ENCODE peak calls at places on chromosome 19, in four cellular contexts. Y is transverse colon, S is dorsolateral prefrontal cortex, V is thyroid gland. P is an unnamed sample.

GRCh38 chr19:17751103-17751911 is at the start of gene FCHO1:
- DNase-seq in V (peak), Y (peak), S (no peak), P (peak)

GRCh38 chr19:12873891-12874745 is 7.1 kb downstream of the DNASE2 start:
- DNase-seq in S (no peak), Y (no peak), V (no peak), P (no peak)

GRCh38 chr19:9793051-9793591 is 24.6 kb upstream of the ZNF846 start:
- DNase-seq in V (peak), S (peak), Y (peak), P (peak)

GRCh38 chr19:9986787-9987281 is 23.5 kb downstream of the COL5A3 start:
- DNase-seq in Y (peak), V (peak), S (no peak), P (no peak)

GRCh38 chr19:17538684-17539287 is 16.7 kb upstream of the COLGALT1 start:
- DNase-seq in S (no peak), V (no peak), Y (no peak), P (no peak)

GRCh38 chr19:58385313-58386165 is 1.5 kb upstream of the RPS5 start:
- DNase-seq in S (no peak), Y (no peak), V (no peak), P (no peak)

GRCh38 chr19:41641879-41642485 is 15.1 kb upstream of the CEACAM4 start:
- DNase-seq in V (peak), S (no peak), Y (peak), P (peak)

GRCh38 chr19:44741841-44742352 is 6.6 kb upstream of the BCL3 start:
- DNase-seq in Y (peak), S (peak), V (peak), P (peak)

GRCh38 chr19:31164666-31165265 is 184.5 kb downstream of the TSHZ3 start:
- DNase-seq in V (no peak), S (no peak), Y (no peak), P (no peak)

GRCh38 chr19:44141191-44142013 is at the start of gene ZNF234:
- DNase-seq in V (peak), S (peak), Y (peak), P (peak)

GRCh38 chr19:35869327-35870123 is 1.2 kb downstream of the APLP1 start:
- DNase-seq in Y (peak), S (peak), V (peak), P (peak)

GRCh38 chr19:16001481-16002312 is 52.9 kb downstream of the OR10H4 start:
- DNase-seq in V (no peak), Y (peak), S (no peak), P (no peak)

GRCh38 chr19:29714371-29714952 is 599 bp downstream of the C19orf12 start:
- DNase-seq in V (no peak), Y (no peak), S (no peak), P (no peak)

GRCh38 chr19:10214784-10215183 is 16.3 kb downstream of the S1PR2 start:
- DNase-seq in Y (no peak), S (no peak), V (no peak), P (no peak)

GRCh38 chr19:15684828-15685227 is 11.9 kb downstream of the CYP4F12 start:
- DNase-seq in Y (no peak), S (no peak), V (no peak), P (no peak)

GRCh38 chr19:14560776-14561108 is 11.1 kb downstream of the NDUFB7 start:
- DNase-seq in S (no peak), Y (no peak), V (no peak), P (no peak)

GRCh38 chr19:3653865-3654513 is 27.4 kb upstream of the CACTIN start:
- DNase-seq in V (no peak), S (no peak), Y (no peak), P (no peak)

GRCh38 chr19:2469102-2469914 is 6.6 kb upstream of the GADD45B start:
- DNase-seq in V (no peak), Y (no peak), S (no peak), P (no peak)

GRCh38 chr19:3374369-3375112 is 8.2 kb downstream of the NFIC start:
- DNase-seq in V (peak), S (no peak), Y (no peak), P (no peak)

GRCh38 chr19:17565611-17566010 is 10.2 kb downstream of the COLGALT1 start:
- DNase-seq in V (no peak), Y (no peak), S (no peak), P (no peak)

GRCh38 chr19:11697284-11697855 is 41.4 kb downstream of the ZNF823 start:
- DNase-seq in Y (no peak), S (no peak), V (no peak), P (no peak)

GRCh38 chr19:51980116-51980736 is 6.4 kb downstream of the ZNF350 start:
- DNase-seq in Y (no peak), S (no peak), V (peak), P (no peak)

GRCh38 chr19:54469496-54469934 is 3.6 kb downstream of the CDC42EP5 start:
- DNase-seq in V (no peak), Y (peak), S (no peak), P (peak)

GRCh38 chr19:6765738-6766356 is 1.4 kb downstream of the SH2D3A start:
- DNase-seq in V (peak), S (no peak), Y (peak), P (peak)

GRCh38 chr19:4508698-4509097 is 9.6 kb downstream of the PLIN4 start:
- DNase-seq in S (no peak), Y (no peak), V (no peak), P (no peak)

GRCh38 chr19:10625003-10625761 is at the start of gene SLC44A2:
- DNase-seq in Y (peak), V (peak), S (peak), P (peak)

GRCh38 chr19:48844472-48844871 is 8.2 kb upstream of the HSD17B14 start:
- DNase-seq in Y (no peak), V (no peak), S (no peak), P (no peak)

GRCh38 chr19:41945135-41945766 is 13.9 kb downstream of the RABAC1 start:
- DNase-seq in Y (peak), V (peak), S (no peak), P (peak)

GRCh38 chr19:3537438-3538240 is 1.3 kb upstream of the TEKTIP1 start:
- DNase-seq in Y (no peak), V (no peak), S (no peak), P (no peak)

GRCh38 chr19:14511245-14511625 is 7.0 kb downstream of the DNAJB1 start:
- DNase-seq in S (no peak), V (no peak), Y (no peak), P (no peak)

GRCh38 chr19:15427991-15428471 is 9.2 kb upstream of the AKAP8L start:
- DNase-seq in V (no peak), Y (no peak), S (no peak), P (no peak)

GRCh38 chr19:58543826-58544590 is at the start of gene TRIM28:
- DNase-seq in S (peak), Y (peak), V (peak), P (peak)

GRCh38 chr19:10769533-10770491 is 51.9 kb downstream of the DNM2 start:
- DNase-seq in V (no peak), Y (peak), S (peak), P (no peak)

GRCh38 chr19:40298026-40298425 is 12.9 kb upstream of the AKT2 start:
- DNase-seq in Y (no peak), V (no peak), S (no peak), P (no peak)
- H3K4me3 ChIP-seq in Y (no peak), V (no peak), S (no peak), P (no peak)

DNA sequence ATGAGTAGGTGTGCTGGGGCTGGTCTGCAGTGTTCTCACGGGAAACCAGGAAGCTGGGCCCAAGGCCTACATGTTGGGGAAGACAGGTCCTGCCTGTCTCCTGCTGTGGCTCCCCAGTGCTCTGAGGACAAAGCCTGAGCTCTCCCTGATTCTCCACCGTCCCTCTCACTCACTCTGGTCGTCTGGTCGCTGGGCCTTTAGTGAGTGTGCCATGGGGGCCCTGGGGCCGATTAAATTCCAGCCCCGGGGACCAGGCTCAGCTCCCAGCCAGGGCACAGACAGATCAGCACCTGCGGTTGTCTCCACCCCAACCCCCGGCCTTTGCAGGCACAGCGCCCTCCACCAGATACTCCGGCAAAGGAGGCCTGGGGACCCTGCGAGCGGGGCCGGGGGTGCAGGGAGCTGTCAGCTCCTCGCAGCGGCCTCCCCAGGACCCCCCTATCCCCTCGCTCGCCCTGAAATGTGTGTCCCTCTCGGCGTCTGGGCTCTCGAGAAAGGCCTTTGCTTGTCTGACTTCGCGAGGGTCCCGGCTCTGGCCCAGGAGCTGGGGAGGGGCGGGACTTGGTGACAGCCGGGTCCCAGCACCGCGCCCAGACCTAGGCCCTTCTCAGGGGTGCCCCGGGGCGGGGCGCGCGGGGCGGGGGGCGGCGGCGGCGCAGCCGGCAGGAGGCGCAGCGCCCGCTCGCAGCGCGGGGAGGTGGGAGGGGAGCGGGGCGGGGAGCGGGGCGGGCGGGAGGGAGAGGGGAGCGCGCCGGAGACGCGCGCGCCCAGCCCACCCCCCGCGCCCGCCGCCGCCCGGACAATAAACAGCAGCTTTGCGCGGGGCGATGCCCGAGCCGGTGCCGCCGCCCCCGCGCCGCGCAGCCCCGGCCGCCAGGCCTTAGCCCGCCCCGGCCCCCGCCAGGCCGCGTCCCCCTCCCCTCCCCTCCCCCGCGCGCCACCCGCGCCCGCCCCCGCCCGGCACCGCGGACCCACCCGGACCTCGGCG is at the start of gene PALM:
- DNase-seq in V (peak), S (no peak), Y (no peak), P (no peak)
- TF ChIP-seq CTCF in V (no peak), S (no peak), Y (no peak), P (no peak)

DNA sequence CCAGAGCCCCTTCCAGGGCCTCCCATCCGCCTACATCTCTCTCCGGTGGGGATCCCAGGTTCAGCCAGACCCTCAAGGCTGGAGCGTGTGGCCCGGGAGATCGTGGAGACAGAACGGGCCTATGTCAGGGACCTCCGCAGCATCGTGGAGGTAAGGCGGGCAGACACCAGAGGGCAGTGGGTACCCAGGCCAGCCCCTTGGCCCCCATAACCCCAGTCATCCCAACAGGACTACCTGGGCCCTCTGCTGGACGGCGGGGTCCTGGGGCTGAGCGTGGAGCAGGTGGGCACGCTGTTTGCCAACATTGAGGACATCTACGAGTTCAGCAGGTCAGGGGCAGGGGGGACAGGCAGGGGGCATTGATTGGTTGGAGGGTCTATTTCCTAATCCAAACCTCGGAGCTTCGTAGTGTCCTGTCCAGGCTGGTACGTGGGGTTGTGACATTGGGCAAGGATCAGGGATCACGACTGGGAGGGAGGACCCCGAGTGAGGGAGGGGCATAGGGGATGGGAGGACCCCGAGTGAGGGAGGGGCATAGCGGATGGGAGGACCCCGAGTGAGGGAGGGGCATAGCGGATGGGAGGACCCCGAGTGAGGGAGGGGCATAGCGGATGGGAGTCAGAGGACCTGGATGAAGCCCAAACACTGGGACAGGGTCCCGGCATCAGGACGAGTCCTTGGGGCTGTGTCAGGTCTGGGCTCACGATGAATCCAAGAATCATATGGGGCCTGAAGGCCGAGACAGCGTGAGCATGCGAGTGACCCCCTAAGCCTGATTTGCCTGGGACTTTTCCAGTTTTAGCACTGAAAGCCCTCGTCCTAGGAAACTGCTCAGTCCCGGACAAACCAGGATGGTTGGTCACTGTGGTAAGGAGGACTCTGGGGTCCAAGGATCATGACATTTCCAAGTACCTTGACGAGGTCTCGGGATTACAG is 2.9 kb downstream of the PLEKHG2 start:
- DNase-seq in S (no peak), Y (no peak), V (no peak), P (peak)
- H3K4me3 ChIP-seq in S (peak), Y (peak), V (no peak), P (no peak)

DNA sequence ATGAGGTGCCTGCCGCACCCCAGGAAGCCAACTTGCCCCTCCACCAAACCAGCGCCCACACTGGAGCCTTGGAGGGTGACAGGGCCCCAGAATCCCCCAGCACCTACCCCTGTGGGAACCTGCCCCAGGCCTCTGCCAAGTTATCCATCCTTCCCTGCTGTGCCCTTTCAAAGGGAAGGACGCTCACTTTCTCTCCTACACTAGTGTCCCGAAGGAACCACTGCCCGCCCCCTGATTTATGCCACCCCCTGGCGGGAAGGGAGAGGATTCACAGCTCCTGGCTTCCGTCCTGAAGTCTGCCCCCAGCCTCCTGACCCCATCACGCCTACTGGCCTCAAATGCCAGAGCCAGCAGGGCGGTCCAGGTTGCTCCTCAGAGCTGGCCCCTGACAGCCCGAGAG is 1.4 kb downstream of the EVI5L start:
- DNase-seq in Y (peak), S (no peak), V (no peak), P (no peak)
- TF ChIP-seq CTCF in Y (peak), S (peak), V (no peak), P (no peak)

P was measured in colonic mucosa.